ENCODE peak calls at places on chromosomes 2 and 18, in seven cellular contexts. N, K, M, S, H, E and Q are unnamed samples.

GRCh38 chr2:210195066-210195852 is 24.1 kb upstream of the KANSL1L start:
- DNase-seq in N (peak; percentile 13), K (no peak), M (no peak), S (no peak), H (no peak), E (peak; percentile 76), Q (no peak)

GRCh38 chr2:220034356-220035121 is 407.1 kb downstream of the SLC4A3 start:
- DNase-seq in N (no peak), K (no peak), M (no peak), S (no peak), H (no peak), E (peak; percentile 32), Q (peak; percentile 50)

GRCh38 chr2:112483047-112483473 is 1.1 kb downstream of the TTL start:
- DNase-seq in N (peak; percentile 33), K (no peak), M (no peak), S (no peak), H (no peak), E (peak; percentile 60), Q (no peak)

GRCh38 chr2:100730290-100730868 is 89.6 kb upstream of the NPAS2 start:
- DNase-seq in N (peak; percentile 49), K (no peak), M (no peak), S (peak; percentile 74), H (peak; percentile 76), E (peak; percentile 85), Q (peak; percentile 34)

GRCh38 chr2:9033385-9034175 is 30.1 kb upstream of the MBOAT2 start:
- DNase-seq in N (peak; percentile 83), K (no peak), M (no peak), S (no peak), H (no peak), E (peak; percentile 18), Q (no peak)

GRCh38 chr18:29156531-29156930 is 979.6 kb upstream of the CDH2 start:
- DNase-seq in N (no peak), K (no peak), M (no peak), S (no peak), H (no peak), E (no peak), Q (no peak)

GRCh38 chr18:10353791-10354190 is 100.6 kb upstream of the APCDD1 start:
- DNase-seq in N (no peak), K (no peak), M (no peak), S (no peak), H (no peak), E (peak; percentile 78), Q (peak; percentile 55)

GRCh38 chr2:190446750-190447516 is 38.8 kb downstream of the MFSD6 start:
- DNase-seq in N (no peak), K (no peak), M (no peak), S (no peak), H (no peak), E (no peak), Q (no peak)

GRCh38 chr2:233831011-233831721 is 23.2 kb downstream of the HJURP start:
- DNase-seq in N (no peak), K (no peak), M (no peak), S (peak; percentile 24), H (peak; percentile 53), E (no peak), Q (no peak)

GRCh38 chr2:239720411-239721365 is 304.5 kb downstream of the NDUFA10 start:
- DNase-seq in N (no peak), K (peak; percentile 2), M (peak; percentile 34), S (no peak), H (peak; percentile 51), E (no peak), Q (no peak)

GRCh38 chr2:128808462-128809255 is 490.0 kb upstream of the HS6ST1 start:
- DNase-seq in N (no peak), K (no peak), M (no peak), S (no peak), H (no peak), E (peak; percentile 34), Q (no peak)

GRCh38 chr18:8609711-8610441 is 639 bp downstream of the RAB12 start:
- DNase-seq in N (peak; percentile 25), K (peak; percentile 20), M (no peak), S (no peak), H (no peak), E (no peak), Q (no peak)

GRCh38 chr18:68822926-68823325 is 25.0 kb downstream of the CCDC102B start:
- DNase-seq in N (no peak), K (no peak), M (no peak), S (no peak), H (no peak), E (no peak), Q (no peak)

GRCh38 chr2:52995439-52995838 is 772.2 kb upstream of the CHAC2 start:
- DNase-seq in N (no peak), K (no peak), M (no peak), S (no peak), H (no peak), E (no peak), Q (no peak)

GRCh38 chr2:86439879-86440630 is 1.1 kb upstream of the KDM3A start:
- DNase-seq in N (no peak), K (no peak), M (no peak), S (no peak), H (no peak), E (peak; percentile 8), Q (no peak)

DNA sequence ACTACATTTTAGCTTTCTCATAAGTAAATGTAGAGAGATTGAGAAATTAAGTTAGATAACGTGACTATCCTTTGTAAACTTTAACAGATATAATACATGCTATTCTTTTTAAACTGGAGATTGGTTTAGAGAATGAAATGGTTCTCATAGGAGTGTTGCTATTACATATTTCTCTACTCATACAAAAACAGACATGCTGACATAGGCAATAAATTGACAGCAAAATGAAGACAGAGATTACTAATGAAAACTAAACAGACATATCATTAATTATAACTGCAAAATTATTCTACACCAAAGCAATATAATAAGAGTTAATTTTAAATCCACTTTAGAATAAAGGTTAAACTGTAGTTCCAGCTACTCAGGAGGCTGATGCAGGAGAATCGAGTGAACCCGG is 227.6 kb downstream of the CBLN2 start:
- DNase-seq in N (no peak), K (no peak), M (no peak), S (no peak), H (no peak), E (no peak), Q (no peak)
- H3K9me3 ChIP-seq in N (no peaks in the 10 kb centered on the region), K (no peaks in the 10 kb centered on the region), M (no peaks in the 10 kb centered on the region), S (no peaks in the 10 kb centered on the region), H (no peaks in the 10 kb centered on the region), E (no peaks in the 10 kb centered on the region), Q (peaks cover 11% of the 10 kb centered on the region)

GRCh38 chr2:24452499-24452878 is 38.6 kb upstream of the NCOA1 start:
- DNase-seq in N (no peak), K (no peak), M (no peak), S (no peak), H (no peak), E (no peak), Q (no peak)

GRCh38 chr2:24451805-24452498 is 39.1 kb upstream of the NCOA1 start:
- DNase-seq in N (no peak), K (no peak), M (no peak), S (no peak), H (no peak), E (no peak), Q (no peak)

GRCh38 chr2:24456610-24457556 is 34.2 kb upstream of the NCOA1 start:
- DNase-seq in N (no peak), K (peak; percentile 86), M (no peak), S (peak; percentile 30), H (peak; percentile 78), E (peak; percentile 82), Q (peak; percentile 29)

GRCh38 chr2:24454258-24454657 is 36.8 kb upstream of the NCOA1 start:
- DNase-seq in N (no peak), K (no peak), M (no peak), S (no peak), H (no peak), E (peak; percentile 59), Q (no peak)

DNA sequence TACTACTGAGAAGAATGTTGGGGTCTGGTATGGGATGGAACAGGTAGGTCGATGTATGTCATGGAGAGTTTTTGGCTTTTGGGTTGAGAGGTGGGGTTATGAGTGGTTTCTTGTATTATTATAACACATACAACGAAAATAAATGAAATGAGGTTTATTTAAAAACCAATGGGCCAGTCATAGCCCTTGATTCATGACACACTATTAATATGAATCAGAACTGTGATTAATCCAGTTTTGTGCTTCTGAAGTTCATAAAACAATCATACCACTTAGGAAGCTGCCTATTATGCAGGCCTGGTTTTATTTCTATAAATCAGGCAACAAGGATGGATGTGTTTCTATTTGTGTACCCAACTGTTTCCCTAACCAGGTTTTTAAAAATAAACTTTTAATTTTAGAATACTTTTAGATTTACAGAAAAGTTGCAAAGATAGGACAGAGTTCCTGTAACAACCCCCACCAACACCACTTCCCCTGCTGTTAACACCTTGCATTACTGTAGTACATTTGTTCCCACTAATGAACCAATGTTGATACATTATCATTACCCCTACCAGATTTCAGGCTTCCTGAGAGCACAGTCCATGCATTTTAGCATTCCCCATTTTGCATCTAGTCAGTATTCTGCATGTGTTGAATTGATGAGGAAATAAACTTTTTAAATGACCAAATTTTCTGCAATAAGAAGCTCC is 37.5 kb upstream of the NCOA1 start:
- DNase-seq in N (no peak), K (no peak), M (no peak), S (no peak), H (no peak), E (no peak), Q (no peak)
- H3K4me3 ChIP-seq in N (no peak overlapping the region), K (peak overlapping the region; percentile 22), M (peak overlapping the region; percentile 11), S (peak overlapping the region; percentile 31), H (peak overlapping the region; percentile 43), E (peak overlapping the region; percentile 3), Q (no peak overlapping the region)

DNA sequence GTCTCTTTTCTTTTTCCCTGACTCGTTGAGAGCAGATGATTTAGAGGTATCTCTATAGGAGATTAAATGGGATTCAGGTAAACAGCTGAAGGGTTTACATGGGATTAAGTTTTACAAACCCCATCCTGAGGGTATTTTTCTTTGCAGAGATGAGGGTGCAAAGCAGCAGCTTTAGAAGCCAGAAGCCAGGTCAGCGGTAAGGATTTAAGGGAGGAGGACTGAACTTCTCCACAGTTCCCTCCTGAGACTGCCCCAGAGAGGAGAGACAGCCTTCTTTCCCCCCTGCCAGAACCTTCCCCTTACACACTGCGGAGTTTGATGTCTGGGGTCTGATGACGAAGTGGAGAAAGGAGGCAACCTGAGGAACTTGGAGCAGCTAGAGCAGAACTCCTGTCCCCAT is 220.1 kb downstream of the PRKCE start:
- DNase-seq in N (no peak), K (no peak), M (no peak), S (no peak), H (no peak), E (no peak), Q (no peak)
- H3K27ac ChIP-seq in N (no peak overlapping the region), K (no peak overlapping the region), M (no peak overlapping the region), S (no peak overlapping the region), H (no peak overlapping the region), E (no peak overlapping the region), Q (no peak overlapping the region)

GRCh38 chr2:196652869-196653268 is 13.4 kb downstream of the CCDC150 start:
- DNase-seq in N (no peak), K (no peak), M (no peak), S (no peak), H (no peak), E (no peak), Q (no peak)

GRCh38 chr2:196649202-196649601 is 9.7 kb downstream of the CCDC150 start:
- DNase-seq in N (no peak), K (no peak), M (no peak), S (no peak), H (no peak), E (no peak), Q (no peak)

GRCh38 chr2:196651387-196652094 is 12.0 kb downstream of the CCDC150 start:
- DNase-seq in N (no peak), K (no peak), M (no peak), S (no peak), H (no peak), E (no peak), Q (no peak)

GRCh38 chr2:196657332-196657731 is 17.8 kb downstream of the CCDC150 start:
- DNase-seq in N (no peak), K (no peak), M (no peak), S (no peak), H (no peak), E (no peak), Q (no peak)

GRCh38 chr2:196653843-196654242 is 14.3 kb downstream of the CCDC150 start:
- DNase-seq in N (no peak), K (no peak), M (no peak), S (no peak), H (no peak), E (no peak), Q (no peak)
- H3K9me3 ChIP-seq in N (peaks cover 44% of the 10 kb centered on the region), K (no peaks in the 10 kb centered on the region), M (peaks cover 26% of the 10 kb centered on the region), S (peaks cover 29% of the 10 kb centered on the region), H (no peaks in the 10 kb centered on the region), E (no peaks in the 10 kb centered on the region), Q (peaks cover 21% of the 10 kb centered on the region)